ENCODE peak calls at places on chromosome 20, in four cellular contexts. R is GM12878, S is endothelial cell of umbilical vein, H is K562. I is an unnamed sample.

GRCh38 chr20:35511814-35512420 is 17.5 kb downstream of the C20orf173 start:
- DNase-seq in S (peak; percentile 56), R (no peak), H (peak; percentile 30), I (peak; percentile 47)

GRCh38 chr20:35129647-35130069 is 17.5 kb downstream of the EDEM2 start:
- DNase-seq in R (no peak), S (peak; percentile 70), H (no peak), I (peak; percentile 71)

GRCh38 chr20:10524034-10524476 is 89.0 kb downstream of the SLX4IP start:
- DNase-seq in R (no peak), H (no peak), S (no peak), I (peak; percentile 41)

GRCh38 chr20:54560357-54560756 is 85.0 kb downstream of the DOK5 start:
- DNase-seq in S (peak; percentile 66), R (no peak), H (no peak), I (no peak)

GRCh38 chr20:38722708-38723068 is 1.6 kb upstream of the SLC32A1 start:
- DNase-seq in R (no peak), H (no peak), S (no peak), I (no peak)

GRCh38 chr20:38126146-38126912 is 38.7 kb downstream of the TGM2 start:
- DNase-seq in H (no peak), R (no peak), S (no peak), I (no peak)

GRCh38 chr20:49614338-49615050 is 46.6 kb upstream of the PTGIS start:
- DNase-seq in H (no peak), S (no peak), R (no peak), I (no peak)

GRCh38 chr20:14264869-14265268 is 72.5 kb downstream of the FLRT3 start:
- DNase-seq in S (no peak), H (no peak), R (no peak), I (peak; percentile 37)

GRCh38 chr20:8473459-8473858 is 341.4 kb downstream of the PLCB1 start:
- DNase-seq in H (no peak), R (no peak), S (no peak), I (peak; percentile 60)

GRCh38 chr20:22717466-22717865 is 133.1 kb upstream of the FOXA2 start:
- DNase-seq in S (peak; percentile 79), R (no peak), H (peak; percentile 13), I (no peak)

GRCh38 chr20:8043687-8044278 is 24.2 kb upstream of the TMX4 start:
- DNase-seq in H (peak; percentile 39), R (no peak), S (peak; percentile 56), I (peak; percentile 68)

GRCh38 chr20:37911838-37912273 is 8.9 kb downstream of the VSTM2L start:
- DNase-seq in R (no peak), H (peak; percentile 55), S (no peak), I (peak; percentile 4)

GRCh38 chr20:38091447-38092216 is 58.1 kb downstream of the RPRD1B start:
- DNase-seq in S (no peak), H (peak; percentile 51), R (peak; percentile 60), I (peak; percentile 27)

GRCh38 chr20:23103284-23104018 is 17.3 kb upstream of the CD93 start:
- DNase-seq in R (no peak), S (peak; percentile 94), H (no peak), I (no peak)

GRCh38 chr20:6582449-6582848 is 185.0 kb upstream of the BMP2 start:
- DNase-seq in S (peak; percentile 57), H (no peak), R (no peak), I (peak; percentile 2)

GRCh38 chr20:43022568-43022967 is 167.1 kb downstream of the PTPRT start:
- DNase-seq in S (no peak), H (no peak), R (no peak), I (no peak)

GRCh38 chr20:7375905-7376304 is 564.4 kb downstream of the HAO1 start:
- DNase-seq in S (peak; percentile 34), H (peak; percentile 6), R (no peak), I (peak; percentile 17)

GRCh38 chr20:17685168-17685567 is 3.1 kb upstream of the RRBP1 start:
- DNase-seq in S (no peak), H (no peak), R (no peak), I (no peak)

GRCh38 chr20:16747291-16747811 is 807 bp upstream of the OTOR start:
- DNase-seq in R (no peak), S (no peak), H (no peak), I (no peak)

GRCh38 chr20:47502801-47503239 is 1.1 kb downstream of the NCOA3 start:
- DNase-seq in R (no peak), H (no peak), S (peak; percentile 58), I (peak; percentile 62)

GRCh38 chr20:36527331-36528125 is 13.8 kb upstream of the MYL9 start:
- DNase-seq in S (no peak), H (no peak), R (no peak), I (no peak)

GRCh38 chr20:25461766-25462165 is 54.3 kb downstream of the GINS1 start:
- DNase-seq in S (no peak), R (no peak), H (no peak), I (no peak)

GRCh38 chr20:328596-329324 is 3.4 kb downstream of the SOX12 start:
- DNase-seq in S (no peak), H (no peak), R (no peak), I (no peak)

GRCh38 chr20:45051497-45052060 is 49.3 kb downstream of the KCNS1 start:
- DNase-seq in H (no peak), S (no peak), R (peak; percentile 56), I (no peak)

GRCh38 chr20:53021934-53022333 is 49.8 kb downstream of the TSHZ2 start:
- DNase-seq in H (no peak), R (no peak), S (no peak), I (no peak)

GRCh38 chr20:24389686-24390085 is 79.7 kb upstream of the SYNDIG1 start:
- DNase-seq in R (no peak), S (no peak), H (no peak), I (no peak)

GRCh38 chr20:16974080-16974854 is 226.1 kb downstream of the OTOR start:
- DNase-seq in R (no peak), S (no peak), H (no peak), I (no peak)

GRCh38 chr20:11849270-11849920 is 68.3 kb upstream of the BTBD3 start:
- DNase-seq in R (no peak), S (no peak), H (no peak), I (peak; percentile 50)

GRCh38 chr20:32152421-32153155 is 43.1 kb downstream of the TM9SF4 start:
- DNase-seq in R (no peak), S (peak; percentile 52), H (no peak), I (no peak)

GRCh38 chr20:671252-672030 is 4.2 kb downstream of the SCRT2 start:
- DNase-seq in S (no peak), H (peak; percentile 76), R (no peak), I (no peak)

GRCh38 chr20:9739991-9740390 is 98.9 kb downstream of the PAK5 start:
- DNase-seq in H (no peak), S (no peak), R (no peak), I (no peak)

DNA sequence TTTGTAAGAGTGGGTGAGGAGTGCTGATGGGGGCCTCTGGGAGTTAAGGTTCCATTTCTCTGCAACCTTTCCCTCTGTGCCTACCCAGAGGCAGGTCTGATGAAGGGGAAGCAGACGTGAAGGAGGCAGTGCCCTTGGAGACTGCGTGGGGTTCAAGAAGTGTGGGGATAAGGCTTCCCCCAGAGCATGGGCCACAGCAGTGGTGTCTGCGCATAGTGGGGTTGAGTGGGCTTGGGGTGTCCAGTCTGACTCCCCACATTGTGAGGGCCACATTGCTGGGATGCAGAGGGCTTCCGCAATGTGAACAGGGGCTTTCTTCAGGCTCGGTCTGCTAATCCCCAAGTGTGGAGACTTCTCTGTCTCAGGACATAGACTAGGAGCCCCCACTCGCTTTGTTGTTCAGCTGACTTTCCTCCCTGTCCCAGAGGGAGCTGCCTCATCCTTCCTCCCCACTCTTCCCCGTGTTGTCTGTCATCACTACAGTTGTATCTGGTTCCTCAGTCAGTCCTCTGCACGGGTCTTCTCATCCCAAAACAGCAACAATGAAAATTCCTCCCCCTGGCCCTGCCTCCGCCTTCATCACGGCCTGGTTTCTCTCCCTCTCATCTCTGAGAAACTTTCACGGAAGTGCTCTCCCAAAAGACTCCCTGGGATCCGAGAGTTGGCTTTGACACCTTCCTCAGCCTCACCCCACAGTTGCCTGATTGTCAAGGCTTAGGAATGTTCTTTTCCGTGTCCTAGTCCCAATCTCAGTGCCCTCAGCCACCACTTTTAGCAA is 2.8 kb downstream of the EBF4 start:
- DNase-seq in H (no peak), S (no peak), R (no peak), I (no peak)
- TF ChIP-seq FOS in H (no peak), S (no peak), R (no peak), I (no peak)

GRCh38 chr20:59777321-59777705 is 156.1 kb downstream of the SYCP2 start:
- DNase-seq in S (no peak), R (no peak), H (no peak), I (no peak)

GRCh38 chr20:59774204-59774641 is 159.2 kb downstream of the SYCP2 start:
- DNase-seq in R (no peak), H (no peak), S (no peak), I (no peak)

GRCh38 chr20:59776059-59776603 is 157.3 kb downstream of the SYCP2 start:
- DNase-seq in S (no peak), H (no peak), R (no peak), I (no peak)

GRCh38 chr20:59776626-59777320 is 156.7 kb downstream of the SYCP2 start:
- DNase-seq in S (no peak), R (no peak), H (no peak), I (no peak)

DNA sequence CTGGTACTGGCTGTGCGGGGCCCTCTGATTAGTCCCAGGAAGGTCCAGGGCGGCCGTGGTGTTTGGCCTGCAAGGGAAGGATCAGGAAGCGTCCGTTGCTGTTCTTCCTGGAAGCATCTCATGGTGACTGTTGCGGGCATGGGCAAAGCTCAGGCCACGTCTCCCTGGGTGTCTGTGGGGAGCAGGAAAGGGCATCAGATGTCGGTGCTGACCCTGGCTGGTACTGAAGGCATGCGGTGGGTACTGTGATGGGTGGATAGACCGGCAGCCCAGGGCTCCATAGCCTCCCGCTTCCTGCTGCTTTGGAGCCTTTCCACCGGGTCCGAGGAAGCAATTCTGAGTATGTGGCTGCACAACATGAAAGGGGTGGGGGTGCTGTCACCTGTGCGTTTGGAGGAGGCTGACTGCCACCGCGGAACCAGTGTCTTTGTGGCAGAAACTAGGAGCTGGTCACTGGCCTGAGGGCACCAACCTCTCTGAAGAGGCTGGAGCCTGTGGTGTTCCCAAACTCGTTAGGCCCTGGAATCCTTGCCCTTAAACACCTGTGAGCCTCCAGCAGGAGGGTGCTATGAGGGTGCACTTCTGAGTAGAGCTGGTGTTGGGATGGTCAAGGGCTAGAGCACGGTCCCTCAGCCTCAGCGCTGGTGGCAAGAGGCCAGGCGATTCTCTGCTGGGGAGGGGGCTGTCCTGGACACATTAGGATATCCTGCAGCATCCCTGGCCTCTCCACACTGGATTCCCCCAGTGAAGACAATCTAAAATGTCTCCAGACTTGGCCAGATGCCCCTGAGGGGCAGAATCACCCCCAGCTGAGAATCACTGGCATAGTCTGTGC is 158.0 kb downstream of the SYCP2 start:
- DNase-seq in S (no peak), H (no peak), R (no peak), I (no peak)
- TF ChIP-seq FOS in S (no peak), H (no peak), R (no peak), I (no peak)

DNA sequence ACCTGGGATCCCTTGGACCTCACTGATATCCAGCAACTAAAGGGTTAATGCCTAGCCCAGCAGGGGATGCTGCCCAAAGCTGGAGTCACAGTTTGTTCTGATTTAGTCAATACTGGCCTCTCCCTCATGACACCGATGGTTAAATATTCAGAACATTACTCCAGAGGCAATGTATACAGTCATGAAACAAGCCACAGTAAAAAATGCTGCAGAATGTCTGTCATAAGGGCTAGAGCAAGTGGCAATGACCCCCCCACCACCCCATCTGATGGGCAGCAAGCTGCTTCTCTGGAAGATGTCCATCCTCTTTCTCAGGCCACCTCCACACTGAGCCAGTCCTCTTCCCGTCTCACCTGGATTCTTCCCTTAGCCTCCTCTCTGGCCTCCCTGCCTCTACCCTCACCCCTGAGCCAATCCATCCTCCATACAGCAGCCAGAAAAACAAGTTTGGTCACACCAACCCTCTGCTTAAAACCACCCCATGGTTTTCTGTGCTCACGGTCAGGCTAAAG is 99.0 kb upstream of the KCNG1 start:
- DNase-seq in R (no peak), H (no peak), S (no peak), I (peak; percentile 52)
- TF ChIP-seq FOS in R (no peak), H (no peak), S (no peak), I (no peak)

GRCh38 chr20:63698739-63699465 is 2.5 kb downstream of the TNFRSF6B start:
- DNase-seq in S (peak; percentile 90), H (no peak), R (peak; percentile 30), I (peak; percentile 94)
- TF ChIP-seq FOS in S (peak; percentile 92), H (no peak), R (no peak), I (peak; percentile 98)